ENCODE peak calls at places on chromosomes 2 and 18, in seven cellular contexts. G is AG09309; X is H7; V is A549; H is effector memory CD4-positive, alpha-beta T cell; D is retinal pigment epithelial cell; A is WERI-Rb-1. U is an unnamed sample.

GRCh38 chr18:10009321-10010144 is 95.7 kb downstream of the VAPA start:
- DNase-seq in G (no peak), X (no peak), V (no peak), H (no peak), D (no peak), A (no peak), U (no peak)

GRCh38 chr2:183359867-183360266 is 235.6 kb downstream of the NUP35 start:
- DNase-seq in G (no peak), X (no peak), V (no peak), H (no peak), D (no peak), A (no peak), U (no peak)

GRCh38 chr2:20421988-20422678 is 24.7 kb upstream of the RHOB start:
- DNase-seq in G (peak), X (no peak), V (no peak), H (no peak), D (peak), A (peak), U (no peak)

GRCh38 chr2:236085647-236086046 is 82.5 kb downstream of the GBX2 start:
- DNase-seq in G (no peak), X (no peak), V (no peak), H (no peak), D (no peak), A (no peak), U (no peak)

GRCh38 chr2:223779877-223780276 is 57.5 kb downstream of the AP1S3 start:
- DNase-seq in G (no peak), X (peak), V (peak), H (no peak), D (no peak), A (peak), U (peak)

GRCh38 chr2:241064802-241065354 is 37.2 kb downstream of the MTERF4 start:
- DNase-seq in G (no peak), X (no peak), V (no peak), H (no peak), D (no peak), A (no peak), U (no peak)

GRCh38 chr2:19048593-19049264 is 309.7 kb downstream of the OSR1 start:
- DNase-seq in G (no peak), X (no peak), V (peak), H (no peak), D (no peak), A (no peak), U (no peak)

GRCh38 chr2:26628561-26629345 is 12.4 kb downstream of the CIB4 start:
- DNase-seq in G (no peak), X (no peak), V (no peak), H (no peak), D (no peak), A (no peak), U (no peak)

GRCh38 chr2:172408143-172408766 is 19.1 kb upstream of the ITGA6 start:
- DNase-seq in G (no peak), X (no peak), V (no peak), H (no peak), D (no peak), A (peak), U (no peak)

GRCh38 chr2:177516786-177517544 is 124.4 kb downstream of the AGPS start:
- DNase-seq in G (no peak), X (no peak), V (no peak), H (no peak), D (no peak), A (no peak), U (no peak)

GRCh38 chr2:12467303-12467702 is 249.4 kb upstream of the TRIB2 start:
- DNase-seq in G (no peak), X (no peak), V (no peak), H (no peak), D (no peak), A (no peak), U (no peak)

GRCh38 chr2:222399038-222399783 is 25.1 kb upstream of the SGPP2 start:
- DNase-seq in G (no peak), X (no peak), V (no peak), H (no peak), D (no peak), A (no peak), U (no peak)

GRCh38 chr2:201618744-201619654 is 24.3 kb downstream of the TMEM237 start:
- DNase-seq in G (no peak), X (peak), V (no peak), H (no peak), D (no peak), A (no peak), U (no peak)

GRCh38 chr2:207008105-207008990 is 69.0 kb downstream of the CPO start:
- DNase-seq in G (no peak), X (peak), V (no peak), H (no peak), D (no peak), A (no peak), U (no peak)

GRCh38 chr2:99867690-99868089 is 274.7 kb downstream of the AFF3 start:
- DNase-seq in G (no peak), X (no peak), V (peak), H (no peak), D (no peak), A (peak), U (no peak)
- H3K4me3 ChIP-seq in G (no peak), X (no peak), V (no peak), H (no peak), D (no peak), A (no peak), U (no peak)

GRCh38 chr2:10764101-10764785 is 42.8 kb downstream of the ATP6V1C2 start:
- DNase-seq in G (no peak), X (no peak), V (no peak), H (no peak), D (no peak), A (no peak), U (no peak)

GRCh38 chr2:10763461-10763800 is 42.0 kb downstream of the ATP6V1C2 start:
- DNase-seq in G (no peak), X (no peak), V (no peak), H (no peak), D (no peak), A (no peak), U (no peak)

GRCh38 chr2:10760794-10761504 is 39.5 kb downstream of the ATP6V1C2 start:
- DNase-seq in G (no peak), X (no peak), V (no peak), H (no peak), D (no peak), A (no peak), U (no peak)

GRCh38 chr2:10761591-10761990 is 40.2 kb downstream of the ATP6V1C2 start:
- DNase-seq in G (no peak), X (no peak), V (no peak), H (no peak), D (no peak), A (no peak), U (no peak)

GRCh38 chr2:10762651-10763460 is 41.4 kb downstream of the ATP6V1C2 start:
- DNase-seq in G (no peak), X (peak), V (no peak), H (no peak), D (no peak), A (no peak), U (no peak)
- H3K4me3 ChIP-seq in G (no peak), X (no peak), V (no peak), H (no peak), D (no peak), A (no peak), U (no peak)

GRCh38 chr2:38748391-38748790 is 2.8 kb downstream of the SRSF7 start:
- DNase-seq in G (no peak), X (no peak), V (no peak), H (no peak), D (no peak), A (no peak), U (no peak)
- H3K4me3 ChIP-seq in G (no peak), X (no peak), V (peak), H (peak), D (no peak), A (no peak), U (no peak)

GRCh38 chr2:31694444-31694843 is 113.7 kb upstream of the SRD5A2 start:
- DNase-seq in G (no peak), X (no peak), V (peak), H (no peak), D (no peak), A (no peak), U (no peak)
- H3K4me3 ChIP-seq in G (no peak), X (no peak), V (no peak), H (no peak), D (no peak), A (no peak), U (no peak)

U was measured in GM06990.